ENCODE peak calls at places on chromosomes 13 and 19, in eight cellular contexts. Q is WTC11; C is endothelial cell; N is adrenal gland; P is mucosa of descending colon; Y is CD4-positive, alpha-beta T cell; V is NB4; G is foreskin fibroblast. Z is an unnamed sample.

GRCh38 chr13:47175172-47175806 is 278.4 kb upstream of the HTR2A start:
- DNase-seq in Q (no peak), V (peak; percentile 56), Y (no peak), P (no peak), N (no peak), C (no peak), G (peak; percentile 91), Z (no peak)

GRCh38 chr19:18858906-18859646 is 27.3 kb downstream of the UPF1 start:
- DNase-seq in Q (no peak), V (no peak), N (no peak), C (no peak), Y (no peak), G (no peak), P (no peak), Z (no peak)

GRCh38 chr13:43271152-43271551 is 247.8 kb downstream of the DNAJC15 start:
- DNase-seq in Q (no peak), N (no peak), C (no peak), G (no peak), P (no peak), Y (no peak), V (no peak), Z (no peak)

GRCh38 chr19:47324502-47324901 is 7.5 kb upstream of the C5AR2 start:
- DNase-seq in N (peak; percentile 69), P (no peak), Q (no peak), V (peak; percentile 92), Y (no peak), G (no peak), C (no peak), Z (no peak)

GRCh38 chr19:3790209-3790734 is 4.1 kb upstream of the MATK start:
- DNase-seq in Y (no peak), P (no peak), Q (no peak), V (no peak), C (no peak), G (no peak), N (no peak), Z (no peak)

GRCh38 chr13:112777637-112778406 is 88.0 kb downstream of the ATP11A start:
- DNase-seq in N (no peak), Y (no peak), C (no peak), Q (peak; percentile 6), G (no peak), P (no peak), V (no peak), Z (no peak)

GRCh38 chr13:27349458-27349857 is 75.0 kb upstream of the GTF3A start:
- DNase-seq in Y (no peak), N (no peak), P (no peak), V (no peak), G (peak; percentile 24), Q (no peak), C (no peak), Z (no peak)

GRCh38 chr13:39684531-39685137 is 29.2 kb downstream of the COG6 start:
- DNase-seq in Y (no peak), N (no peak), C (no peak), P (no peak), Q (no peak), V (peak; percentile 55), G (peak; percentile 49), Z (no peak)

GRCh38 chr13:44188257-44188656 is 185.4 kb upstream of the SERP2 start:
- DNase-seq in P (no peak), V (no peak), N (no peak), Q (no peak), C (no peak), Y (no peak), G (peak; percentile 55), Z (no peak)

GRCh38 chr19:55165952-55166529 is 372 bp downstream of the DNAAF3 start:
- DNase-seq in C (peak; percentile 84), Y (no peak), N (peak; percentile 80), G (peak; percentile 89), Q (peak; percentile 93), P (peak; percentile 70), V (peak; percentile 88), Z (no peak)

GRCh38 chr13:22092791-22093545 is 422.1 kb downstream of the FGF9 start:
- DNase-seq in N (no peak), V (no peak), G (no peak), Q (no peak), C (no peak), P (no peak), Y (no peak), Z (no peak)

GRCh38 chr19:590396-590745 is 690 bp downstream of the HCN2 start:
- DNase-seq in V (no peak), Y (no peak), N (no peak), C (peak; percentile 38), P (no peak), G (peak; percentile 66), Q (no peak), Z (no peak)

GRCh38 chr13:34764246-34764645 is 177.8 kb upstream of the NBEA start:
- DNase-seq in C (no peak), Q (no peak), V (no peak), P (no peak), N (no peak), Y (no peak), G (no peak), Z (no peak)

DNA sequence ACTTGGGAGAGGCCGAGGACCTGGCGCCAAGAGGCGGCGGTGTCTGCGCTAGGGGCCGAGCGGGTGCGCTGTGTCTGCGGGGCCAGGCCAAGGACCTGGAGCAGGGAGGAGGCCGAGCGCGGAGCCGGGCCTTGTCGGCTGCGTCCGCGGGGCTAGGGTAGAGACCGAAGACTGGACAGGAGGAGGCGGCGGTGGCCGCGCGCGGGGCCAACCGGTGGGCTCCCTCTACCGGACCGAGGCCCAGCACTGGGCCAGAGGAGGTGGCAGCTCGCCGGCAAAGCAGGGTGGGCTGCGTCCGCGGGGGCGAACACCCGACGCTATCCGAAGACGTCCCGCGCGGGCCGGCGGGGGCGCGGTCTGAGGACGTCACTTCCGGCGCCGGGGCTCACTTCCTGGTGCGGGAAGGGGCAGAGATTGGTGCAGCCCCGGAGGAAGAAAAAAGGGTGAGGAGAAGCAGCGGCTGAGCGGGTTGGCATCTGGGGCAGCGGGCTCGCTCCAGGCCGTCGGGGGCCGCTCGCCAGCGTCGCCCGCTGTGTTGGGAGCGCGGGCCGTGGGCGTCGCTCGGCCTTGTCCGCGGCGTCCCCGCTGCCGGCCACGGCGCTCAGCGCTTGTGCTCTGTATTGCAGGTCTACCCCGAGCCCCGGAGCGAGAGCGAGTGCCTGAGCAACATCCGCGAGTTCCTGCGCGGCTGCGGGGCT is 38.3 kb downstream of the ARHGEF7 start:
- DNase-seq in C (peak; percentile 94), Q (peak; percentile 93), Y (peak; percentile 82), G (peak; percentile 97), P (peak; percentile 94), V (peak; percentile 96), N (peak; percentile 92), Z (peak; percentile 93)
- TF ChIP-seq CTCF in C (no peak), Q (no peak), Y (no peak), G (no peak), P (no peak), V (peak; percentile 23), N (peak; percentile 34), Z (no peak)

GRCh38 chr13:51577690-51578089 is 6.6 kb upstream of the WDFY2 start:
- DNase-seq in G (no peak), V (no peak), Y (no peak), C (no peak), Q (no peak), P (no peak), N (no peak), Z (no peak)

GRCh38 chr13:51583469-51583874 is 790 bp upstream of the WDFY2 start:
- DNase-seq in G (no peak), V (no peak), C (no peak), Y (no peak), P (no peak), N (no peak), Q (no peak), Z (no peak)

GRCh38 chr13:51581148-51581820 is 3.0 kb upstream of the WDFY2 start:
- DNase-seq in C (no peak), Q (no peak), N (no peak), Y (no peak), G (no peak), V (no peak), P (no peak), Z (no peak)

GRCh38 chr13:51576754-51577153 is 7.5 kb upstream of the WDFY2 start:
- DNase-seq in N (no peak), P (no peak), G (no peak), Y (no peak), Q (no peak), V (no peak), C (no peak), Z (no peak)

DNA sequence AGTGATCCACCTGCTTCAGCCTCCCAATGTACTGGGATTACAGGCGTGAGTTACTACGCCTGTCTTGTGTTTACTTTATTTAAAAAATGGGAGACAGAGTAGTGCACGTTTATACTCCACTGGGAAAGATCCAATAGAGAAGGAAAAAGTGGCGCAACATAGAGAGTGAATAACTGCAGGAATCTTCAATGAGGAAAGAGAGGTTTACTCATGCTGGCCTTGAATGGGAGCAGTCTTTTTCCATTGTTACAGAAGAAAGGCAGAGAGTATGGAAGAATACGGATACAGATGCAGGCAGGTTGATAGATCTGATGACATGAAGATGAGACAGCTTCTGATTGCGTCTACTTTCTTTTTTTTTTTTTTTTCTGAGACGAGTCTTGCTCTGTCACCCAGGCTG is 4.6 kb upstream of the WDFY2 start:
- DNase-seq in P (no peak), V (no peak), N (peak; percentile 26), Q (no peak), C (no peak), Y (no peak), G (peak; percentile 29), Z (no peak)
- TF ChIP-seq CTCF in P (no peak), V (no peak), N (no peak), Q (no peak), C (no peak), Y (no peak), G (no peak), Z (no peak)

GRCh38 chr13:91046715-91047327 is 300.7 kb upstream of the MIR17HG start:
- DNase-seq in C (no peak), Q (no peak), V (no peak), N (no peak), P (no peak), Y (no peak), G (no peak), Z (no peak)

GRCh38 chr13:91042870-91043269 is 304.6 kb upstream of the MIR17HG start:
- DNase-seq in P (no peak), V (no peak), C (no peak), N (no peak), G (no peak), Q (no peak), Y (no peak), Z (no peak)

DNA sequence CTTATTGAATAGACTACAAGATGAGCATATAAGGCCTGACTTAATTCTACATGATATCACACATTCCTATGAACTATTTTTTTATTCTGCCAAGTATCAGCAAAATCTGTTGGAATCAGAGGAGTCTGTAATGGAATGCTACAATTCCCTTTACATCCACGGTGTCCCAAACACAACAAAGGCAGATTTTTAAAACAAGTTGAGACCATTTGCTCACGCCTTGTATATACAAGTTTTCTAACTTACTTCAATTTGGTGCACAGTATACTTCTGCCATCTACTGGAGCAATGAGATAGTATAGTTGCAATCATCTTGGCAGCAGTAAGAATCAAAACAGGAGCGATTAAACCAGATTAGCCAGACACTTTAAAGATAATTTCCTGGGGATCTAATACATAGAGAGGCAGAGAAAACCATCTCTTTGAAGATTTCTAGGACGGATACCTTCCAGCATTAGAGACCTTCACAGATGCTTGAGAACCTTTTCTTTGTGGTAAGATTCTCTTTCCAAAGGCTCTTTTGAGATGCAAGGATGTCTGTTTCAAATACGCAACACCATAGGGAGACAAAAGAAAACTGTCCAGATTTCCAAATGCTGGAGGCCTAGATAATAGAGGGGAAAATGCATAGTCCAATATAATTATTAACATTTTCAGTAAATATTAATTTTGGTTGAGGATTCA is 302.0 kb upstream of the MIR17HG start:
- DNase-seq in Q (no peak), P (no peak), C (peak; percentile 5), V (peak; percentile 19), N (no peak), G (no peak), Y (no peak), Z (no peak)
- TF ChIP-seq CTCF in Q (no peak), P (no peak), C (peak; percentile 22), V (peak; percentile 44), N (no peak), G (no peak), Y (no peak), Z (no peak)

GRCh38 chr13:25980255-25980654 is 71.6 kb downstream of the SHISA2 start:
- DNase-seq in V (peak; percentile 52), Y (no peak), C (peak; percentile 31), G (no peak), P (no peak), Q (peak; percentile 58), N (no peak), Z (no peak)
- TF ChIP-seq CTCF in V (peak; percentile 47), Y (no peak), C (no peak), G (peak; percentile 33), P (no peak), Q (no peak), N (no peak), Z (no peak)